ENCODE peak calls at places on chromosomes 6 and 20, in five cellular contexts. One of them, this sample, is unnamed.

GRCh38 chr6:7468382-7469081 is 72.9 kb upstream of the DSP start:
- DNase-seq in progenitor cell of endocrine pancreas: no peak
- DNase-seq in RWPE1: peak; percentile 64
- DNase-seq in CD8-positive, alpha-beta T cell: no peak
- DNase-seq in thoracic aorta: no peak
- DNase-seq in this sample: peak; percentile 59

GRCh38 chr20:38217791-38218565 is 42.6 kb downstream of the KIAA1755 start:
- DNase-seq in progenitor cell of endocrine pancreas: no peak
- DNase-seq in RWPE1: peak; percentile 99
- DNase-seq in thoracic aorta: peak; percentile 68
- DNase-seq in CD8-positive, alpha-beta T cell: no peak
- DNase-seq in this sample: peak; percentile 81

GRCh38 chr6:82072771-82073170 is 174.8 kb downstream of the IBTK start:
- DNase-seq in progenitor cell of endocrine pancreas: no peak
- DNase-seq in CD8-positive, alpha-beta T cell: no peak
- DNase-seq in thoracic aorta: no peak
- DNase-seq in RWPE1: no peak
- DNase-seq in this sample: peak; percentile 49

GRCh38 chr6:26553739-26554668 is 15.8 kb downstream of the HMGN4 start:
- DNase-seq in progenitor cell of endocrine pancreas: peak; percentile 73
- DNase-seq in thoracic aorta: peak; percentile 45
- DNase-seq in CD8-positive, alpha-beta T cell: peak; percentile 76
- DNase-seq in RWPE1: peak; percentile 84
- DNase-seq in this sample: peak; percentile 98

GRCh38 chr6:29861521-29862255 is 34.1 kb downstream of the HLA-G start:
- DNase-seq in CD8-positive, alpha-beta T cell: no peak
- DNase-seq in thoracic aorta: no peak
- DNase-seq in progenitor cell of endocrine pancreas: no peak
- DNase-seq in RWPE1: no peak
- DNase-seq in this sample: no peak

GRCh38 chr20:46119028-46119546 is 973 bp downstream of the CD40 start:
- DNase-seq in CD8-positive, alpha-beta T cell: no peak
- DNase-seq in progenitor cell of endocrine pancreas: no peak
- DNase-seq in RWPE1: peak; percentile 50
- DNase-seq in thoracic aorta: no peak
- DNase-seq in this sample: no peak

GRCh38 chr20:32871622-32872160 is 13.0 kb downstream of the EFCAB8 start:
- DNase-seq in thoracic aorta: no peak
- DNase-seq in progenitor cell of endocrine pancreas: no peak
- DNase-seq in CD8-positive, alpha-beta T cell: no peak
- DNase-seq in RWPE1: no peak
- DNase-seq in this sample: no peak

GRCh38 chr20:48635791-48636267 is 192.0 kb downstream of the PREX1 start:
- DNase-seq in thoracic aorta: no peak
- DNase-seq in RWPE1: peak; percentile 81
- DNase-seq in progenitor cell of endocrine pancreas: peak; percentile 62
- DNase-seq in CD8-positive, alpha-beta T cell: peak; percentile 64
- DNase-seq in this sample: no peak

GRCh38 chr20:61965606-61966491 is 99.8 kb downstream of the TAF4 start:
- DNase-seq in CD8-positive, alpha-beta T cell: no peak
- DNase-seq in thoracic aorta: no peak
- DNase-seq in RWPE1: no peak
- DNase-seq in progenitor cell of endocrine pancreas: no peak
- DNase-seq in this sample: no peak

GRCh38 chr6:84618046-84618752 is 146.2 kb downstream of the TBX18 start:
- DNase-seq in thoracic aorta: no peak
- DNase-seq in CD8-positive, alpha-beta T cell: no peak
- DNase-seq in progenitor cell of endocrine pancreas: no peak
- DNase-seq in RWPE1: peak; percentile 52
- DNase-seq in this sample: peak; percentile 76

GRCh38 chr6:100446115-100446921 is 18.4 kb downstream of the SIM1 start:
- DNase-seq in CD8-positive, alpha-beta T cell: no peak
- DNase-seq in RWPE1: no peak
- DNase-seq in progenitor cell of endocrine pancreas: no peak
- DNase-seq in thoracic aorta: no peak
- DNase-seq in this sample: no peak

GRCh38 chr20:21133404-21133803 is 7.5 kb downstream of the KIZ start:
- DNase-seq in RWPE1: no peak
- DNase-seq in CD8-positive, alpha-beta T cell: no peak
- DNase-seq in thoracic aorta: no peak
- DNase-seq in progenitor cell of endocrine pancreas: no peak
- DNase-seq in this sample: no peak

GRCh38 chr20:21133917-21134622 is 8.2 kb downstream of the KIZ start:
- DNase-seq in RWPE1: no peak
- DNase-seq in progenitor cell of endocrine pancreas: no peak
- DNase-seq in CD8-positive, alpha-beta T cell: no peak
- DNase-seq in thoracic aorta: no peak
- DNase-seq in this sample: no peak

GRCh38 chr20:21125849-21126840 is at the start of gene KIZ:
- DNase-seq in thoracic aorta: peak; percentile 73
- DNase-seq in RWPE1: peak; percentile 94
- DNase-seq in CD8-positive, alpha-beta T cell: peak; percentile 99
- DNase-seq in progenitor cell of endocrine pancreas: peak; percentile 100
- DNase-seq in this sample: peak; percentile 56

GRCh38 chr20:21127201-21127981 is 1.5 kb downstream of the KIZ start:
- DNase-seq in CD8-positive, alpha-beta T cell: no peak
- DNase-seq in thoracic aorta: no peak
- DNase-seq in progenitor cell of endocrine pancreas: no peak
- DNase-seq in RWPE1: no peak
- DNase-seq in this sample: no peak

GRCh38 chr20:21129861-21130260 is 4.0 kb downstream of the KIZ start:
- DNase-seq in CD8-positive, alpha-beta T cell: no peak
- DNase-seq in thoracic aorta: no peak
- DNase-seq in progenitor cell of endocrine pancreas: no peak
- DNase-seq in RWPE1: no peak
- DNase-seq in this sample: no peak
- TF ChIP-seq CTCF in CD8-positive, alpha-beta T cell: no peak
- TF ChIP-seq CTCF in thoracic aorta: no peak
- TF ChIP-seq CTCF in progenitor cell of endocrine pancreas: peak; percentile 15
- TF ChIP-seq CTCF in RWPE1: no peak
- TF ChIP-seq CTCF in this sample: no peak

GRCh38 chr20:2521369-2522305 is 12.9 kb upstream of the ZNF343 start:
- DNase-seq in CD8-positive, alpha-beta T cell: peak; percentile 58
- DNase-seq in RWPE1: peak; percentile 42
- DNase-seq in thoracic aorta: no peak
- DNase-seq in progenitor cell of endocrine pancreas: no peak
- DNase-seq in this sample: peak; percentile 13
- TF ChIP-seq CTCF in CD8-positive, alpha-beta T cell: peak; percentile 91
- TF ChIP-seq CTCF in RWPE1: peak; percentile 97
- TF ChIP-seq CTCF in thoracic aorta: peak; percentile 74
- TF ChIP-seq CTCF in progenitor cell of endocrine pancreas: peak; percentile 87
- TF ChIP-seq CTCF in this sample: peak; percentile 74

GRCh38 chr6:79048611-79049010 is 29.4 kb downstream of the PHIP start:
- DNase-seq in progenitor cell of endocrine pancreas: no peak
- DNase-seq in CD8-positive, alpha-beta T cell: peak; percentile 8
- DNase-seq in thoracic aorta: no peak
- DNase-seq in RWPE1: peak; percentile 8
- DNase-seq in this sample: no peak
- TF ChIP-seq CTCF in progenitor cell of endocrine pancreas: peak; percentile 63
- TF ChIP-seq CTCF in CD8-positive, alpha-beta T cell: peak; percentile 24
- TF ChIP-seq CTCF in thoracic aorta: no peak
- TF ChIP-seq CTCF in RWPE1: no peak
- TF ChIP-seq CTCF in this sample: peak; percentile 60

GRCh38 chr20:24763386-24764026 is 185.6 kb upstream of the CST7 start:
- DNase-seq in RWPE1: no peak
- DNase-seq in thoracic aorta: no peak
- DNase-seq in CD8-positive, alpha-beta T cell: no peak
- DNase-seq in progenitor cell of endocrine pancreas: no peak
- DNase-seq in this sample: no peak

GRCh38 chr20:24761220-24762065 is 187.6 kb upstream of the CST7 start:
- DNase-seq in RWPE1: no peak
- DNase-seq in progenitor cell of endocrine pancreas: peak; percentile 3
- DNase-seq in CD8-positive, alpha-beta T cell: no peak
- DNase-seq in thoracic aorta: no peak
- DNase-seq in this sample: no peak

GRCh38 chr20:24764027-24764797 is 184.9 kb upstream of the CST7 start:
- DNase-seq in progenitor cell of endocrine pancreas: peak; percentile 3
- DNase-seq in CD8-positive, alpha-beta T cell: no peak
- DNase-seq in RWPE1: no peak
- DNase-seq in thoracic aorta: no peak
- DNase-seq in this sample: no peak

GRCh38 chr20:24762791-24763350 is 186.2 kb upstream of the CST7 start:
- DNase-seq in progenitor cell of endocrine pancreas: peak; percentile 4
- DNase-seq in RWPE1: no peak
- DNase-seq in thoracic aorta: no peak
- DNase-seq in CD8-positive, alpha-beta T cell: no peak
- DNase-seq in this sample: no peak

DNA sequence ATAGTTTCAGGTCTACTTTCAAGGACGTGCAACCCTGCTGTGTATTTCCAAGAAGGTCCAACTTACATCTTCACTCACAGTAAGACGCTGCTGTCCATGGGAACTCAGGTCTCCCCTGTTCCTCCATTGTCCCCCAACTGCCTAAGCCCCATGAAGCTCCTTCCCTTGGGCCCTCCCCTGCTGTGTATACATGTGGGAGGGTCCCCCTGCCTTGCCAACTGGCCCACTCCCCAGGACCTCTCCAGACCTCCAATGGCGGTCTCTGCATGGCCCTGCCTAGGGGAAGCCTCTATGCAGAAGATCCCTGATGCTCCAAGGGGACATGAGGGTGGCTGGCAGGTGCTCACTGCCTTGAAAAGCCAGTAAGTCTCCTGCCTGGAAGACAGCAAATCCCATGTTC is 186.7 kb upstream of the CST7 start:
- DNase-seq in CD8-positive, alpha-beta T cell: no peak
- DNase-seq in thoracic aorta: no peak
- DNase-seq in progenitor cell of endocrine pancreas: peak; percentile 7
- DNase-seq in RWPE1: no peak
- DNase-seq in this sample: no peak
- TF ChIP-seq CTCF in CD8-positive, alpha-beta T cell: no peak
- TF ChIP-seq CTCF in thoracic aorta: no peak
- TF ChIP-seq CTCF in progenitor cell of endocrine pancreas: no peak
- TF ChIP-seq CTCF in RWPE1: no peak
- TF ChIP-seq CTCF in this sample: no peak

This sample was measured in foreskin keratinocyte.